ENCODE peak calls at places on chromosomes 16 and 17, in ten cellular contexts. One of them, this sample, is unnamed.

GRCh38 chr17:67765623-67766022 is 47.9 kb downstream of the NOL11 start:
- DNase-seq in endodermal cell: no peak
- DNase-seq in thoracic aorta: no peak
- DNase-seq in esophagus muscularis mucosa: no peak
- DNase-seq in ovary: no peak
- DNase-seq in tibial nerve: no peak
- DNase-seq in fibroblast of lung: no peak
- DNase-seq in A673: no peak
- DNase-seq in psoas muscle: no peak
- DNase-seq in RWPE1: no peak
- DNase-seq in this sample: no peak

GRCh38 chr17:33234930-33235685 is 58.0 kb downstream of the ASIC2 start:
- DNase-seq in ovary: peak
- DNase-seq in RWPE1: peak
- DNase-seq in esophagus muscularis mucosa: no peak
- DNase-seq in endodermal cell: no peak
- DNase-seq in psoas muscle: peak
- DNase-seq in tibial nerve: peak
- DNase-seq in fibroblast of lung: peak
- DNase-seq in A673: peak
- DNase-seq in thoracic aorta: peak
- DNase-seq in this sample: no peak

GRCh38 chr17:56305017-56305416 is 151.7 kb downstream of the ANKFN1 start:
- DNase-seq in ovary: no peak
- DNase-seq in A673: no peak
- DNase-seq in thoracic aorta: no peak
- DNase-seq in esophagus muscularis mucosa: peak
- DNase-seq in RWPE1: no peak
- DNase-seq in tibial nerve: no peak
- DNase-seq in psoas muscle: no peak
- DNase-seq in endodermal cell: no peak
- DNase-seq in fibroblast of lung: no peak
- DNase-seq in this sample: no peak

GRCh38 chr17:77425791-77426641 is 285.2 kb downstream of the SEC14L1 start:
- DNase-seq in A673: peak
- DNase-seq in fibroblast of lung: peak
- DNase-seq in endodermal cell: peak
- DNase-seq in thoracic aorta: no peak
- DNase-seq in ovary: peak
- DNase-seq in tibial nerve: peak
- DNase-seq in psoas muscle: no peak
- DNase-seq in RWPE1: peak
- DNase-seq in esophagus muscularis mucosa: peak
- DNase-seq in this sample: no peak

GRCh38 chr16:84065536-84066132 is 23.0 kb upstream of the SLC38A8 start:
- DNase-seq in RWPE1: peak
- DNase-seq in thoracic aorta: no peak
- DNase-seq in tibial nerve: no peak
- DNase-seq in A673: peak
- DNase-seq in endodermal cell: peak
- DNase-seq in psoas muscle: no peak
- DNase-seq in fibroblast of lung: peak
- DNase-seq in esophagus muscularis mucosa: no peak
- DNase-seq in ovary: peak
- DNase-seq in this sample: no peak

GRCh38 chr17:17141860-17142552 is 64.1 kb downstream of the PLD6 start:
- DNase-seq in endodermal cell: peak
- DNase-seq in thoracic aorta: no peak
- DNase-seq in ovary: peak
- DNase-seq in tibial nerve: no peak
- DNase-seq in esophagus muscularis mucosa: no peak
- DNase-seq in fibroblast of lung: peak
- DNase-seq in RWPE1: no peak
- DNase-seq in A673: peak
- DNase-seq in psoas muscle: peak
- DNase-seq in this sample: no peak

GRCh38 chr17:8046929-8047768 is 8.3 kb downstream of the ALOX15B start:
- DNase-seq in esophagus muscularis mucosa: no peak
- DNase-seq in A673: no peak
- DNase-seq in fibroblast of lung: no peak
- DNase-seq in tibial nerve: no peak
- DNase-seq in RWPE1: no peak
- DNase-seq in ovary: no peak
- DNase-seq in psoas muscle: no peak
- DNase-seq in thoracic aorta: no peak
- DNase-seq in endodermal cell: no peak
- DNase-seq in this sample: peak

GRCh38 chr17:77571562-77571981 is 386.9 kb upstream of the TNRC6C start:
- DNase-seq in ovary: no peak
- DNase-seq in psoas muscle: no peak
- DNase-seq in fibroblast of lung: peak
- DNase-seq in tibial nerve: no peak
- DNase-seq in esophagus muscularis mucosa: no peak
- DNase-seq in A673: no peak
- DNase-seq in RWPE1: no peak
- DNase-seq in thoracic aorta: no peak
- DNase-seq in endodermal cell: no peak
- DNase-seq in this sample: no peak

GRCh38 chr17:41645371-41646063 is 21.1 kb upstream of the KRT17 start:
- DNase-seq in A673: no peak
- DNase-seq in esophagus muscularis mucosa: no peak
- DNase-seq in endodermal cell: peak
- DNase-seq in tibial nerve: no peak
- DNase-seq in psoas muscle: no peak
- DNase-seq in RWPE1: no peak
- DNase-seq in thoracic aorta: no peak
- DNase-seq in ovary: no peak
- DNase-seq in fibroblast of lung: peak
- DNase-seq in this sample: no peak

GRCh38 chr17:42276359-42276608 is at the start of gene STAT5B:
- DNase-seq in ovary: peak
- DNase-seq in psoas muscle: peak
- DNase-seq in A673: peak
- DNase-seq in tibial nerve: peak
- DNase-seq in RWPE1: peak
- DNase-seq in esophagus muscularis mucosa: no peak
- DNase-seq in endodermal cell: no peak
- DNase-seq in fibroblast of lung: peak
- DNase-seq in thoracic aorta: no peak
- DNase-seq in this sample: no peak

GRCh38 chr16:21223787-21224186 is 9.7 kb upstream of the ANKS4B start:
- DNase-seq in RWPE1: no peak
- DNase-seq in endodermal cell: peak
- DNase-seq in psoas muscle: no peak
- DNase-seq in A673: no peak
- DNase-seq in tibial nerve: no peak
- DNase-seq in thoracic aorta: no peak
- DNase-seq in ovary: no peak
- DNase-seq in esophagus muscularis mucosa: no peak
- DNase-seq in fibroblast of lung: no peak
- DNase-seq in this sample: no peak

GRCh38 chr17:55783684-55784245 is 32.9 kb downstream of the PCTP start:
- DNase-seq in thoracic aorta: no peak
- DNase-seq in ovary: peak
- DNase-seq in RWPE1: peak
- DNase-seq in tibial nerve: peak
- DNase-seq in fibroblast of lung: peak
- DNase-seq in psoas muscle: peak
- DNase-seq in endodermal cell: peak
- DNase-seq in A673: peak
- DNase-seq in esophagus muscularis mucosa: peak
- DNase-seq in this sample: peak

GRCh38 chr17:78412403-78412802 is 34.0 kb downstream of the PGS1 start:
- DNase-seq in ovary: no peak
- DNase-seq in A673: no peak
- DNase-seq in endodermal cell: no peak
- DNase-seq in RWPE1: no peak
- DNase-seq in fibroblast of lung: no peak
- DNase-seq in thoracic aorta: no peak
- DNase-seq in tibial nerve: no peak
- DNase-seq in psoas muscle: no peak
- DNase-seq in esophagus muscularis mucosa: no peak
- DNase-seq in this sample: no peak

GRCh38 chr17:12647023-12647422 is 18.7 kb upstream of the MYOCD start:
- DNase-seq in psoas muscle: no peak
- DNase-seq in RWPE1: no peak
- DNase-seq in A673: no peak
- DNase-seq in fibroblast of lung: no peak
- DNase-seq in tibial nerve: no peak
- DNase-seq in endodermal cell: no peak
- DNase-seq in esophagus muscularis mucosa: no peak
- DNase-seq in ovary: no peak
- DNase-seq in thoracic aorta: no peak
- DNase-seq in this sample: no peak
- H3K27ac ChIP-seq in psoas muscle: no peak
- H3K27ac ChIP-seq in RWPE1: no peak
- H3K27ac ChIP-seq in A673: no peak
- H3K27ac ChIP-seq in fibroblast of lung: no peak
- H3K27ac ChIP-seq in tibial nerve: no peak
- H3K27ac ChIP-seq in endodermal cell: no peak
- H3K27ac ChIP-seq in esophagus muscularis mucosa: no peak
- H3K27ac ChIP-seq in ovary: no peak
- H3K27ac ChIP-seq in thoracic aorta: no peak
- H3K27ac ChIP-seq in this sample: no peak

GRCh38 chr16:68781784-68782183 is 44.7 kb downstream of the CDH1 start:
- DNase-seq in thoracic aorta: no peak
- DNase-seq in endodermal cell: no peak
- DNase-seq in tibial nerve: no peak
- DNase-seq in psoas muscle: no peak
- DNase-seq in ovary: no peak
- DNase-seq in fibroblast of lung: no peak
- DNase-seq in A673: no peak
- DNase-seq in esophagus muscularis mucosa: no peak
- DNase-seq in RWPE1: no peak
- DNase-seq in this sample: no peak
- H3K27ac ChIP-seq in thoracic aorta: no peak
- H3K27ac ChIP-seq in endodermal cell: no peak
- H3K27ac ChIP-seq in tibial nerve: peak
- H3K27ac ChIP-seq in psoas muscle: no peak
- H3K27ac ChIP-seq in ovary: no peak
- H3K27ac ChIP-seq in fibroblast of lung: no peak
- H3K27ac ChIP-seq in A673: no peak
- H3K27ac ChIP-seq in esophagus muscularis mucosa: no peak
- H3K27ac ChIP-seq in RWPE1: no peak
- H3K27ac ChIP-seq in this sample: no peak

DNA sequence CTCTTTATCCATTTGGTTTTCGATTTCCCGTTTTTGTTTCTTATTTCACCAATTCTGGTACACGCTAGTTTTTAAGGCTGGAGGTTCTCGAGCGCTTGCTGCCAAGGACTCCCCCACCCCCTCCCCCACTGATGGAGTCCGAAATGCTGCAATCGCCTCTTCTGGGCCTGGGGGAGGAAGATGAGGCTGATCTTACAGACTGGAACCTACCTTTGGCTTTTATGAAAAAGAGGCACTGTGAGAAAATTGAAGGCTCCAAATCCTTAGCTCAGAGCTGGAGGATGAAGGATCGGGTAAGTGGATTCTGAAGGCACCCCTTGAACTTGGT is 825 bp downstream of the RPTOR start:
- DNase-seq in fibroblast of lung: peak
- DNase-seq in A673: peak
- DNase-seq in esophagus muscularis mucosa: no peak
- DNase-seq in psoas muscle: no peak
- DNase-seq in tibial nerve: no peak
- DNase-seq in ovary: no peak
- DNase-seq in thoracic aorta: no peak
- DNase-seq in RWPE1: peak
- DNase-seq in endodermal cell: no peak
- DNase-seq in this sample: no peak
- H3K27ac ChIP-seq in fibroblast of lung: peak
- H3K27ac ChIP-seq in A673: peak
- H3K27ac ChIP-seq in esophagus muscularis mucosa: peak
- H3K27ac ChIP-seq in psoas muscle: peak
- H3K27ac ChIP-seq in tibial nerve: no peak
- H3K27ac ChIP-seq in ovary: no peak
- H3K27ac ChIP-seq in thoracic aorta: peak
- H3K27ac ChIP-seq in RWPE1: peak
- H3K27ac ChIP-seq in endodermal cell: no peak
- H3K27ac ChIP-seq in this sample: no peak

DNA sequence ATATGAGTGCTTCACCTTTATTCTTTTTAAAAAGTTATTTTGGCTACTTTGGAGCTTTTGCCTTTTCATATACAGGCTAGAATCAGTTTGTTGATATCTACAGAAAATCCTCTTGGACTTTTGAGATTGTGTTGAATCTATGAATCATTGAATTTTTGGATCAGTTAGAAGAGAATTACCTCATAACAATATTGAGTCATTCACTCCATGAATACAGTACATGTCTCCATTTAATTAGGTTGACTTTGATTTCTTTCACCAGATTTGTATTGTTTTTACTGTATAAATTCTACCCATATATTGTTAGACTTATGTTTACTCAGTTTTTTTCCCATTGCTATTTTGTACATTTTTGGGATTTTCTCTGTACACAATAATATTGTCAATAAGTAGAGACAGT is 54.4 kb downstream of the TAOK1 start:
- DNase-seq in ovary: no peak
- DNase-seq in fibroblast of lung: peak
- DNase-seq in tibial nerve: no peak
- DNase-seq in thoracic aorta: no peak
- DNase-seq in psoas muscle: no peak
- DNase-seq in endodermal cell: no peak
- DNase-seq in A673: no peak
- DNase-seq in esophagus muscularis mucosa: no peak
- DNase-seq in RWPE1: peak
- DNase-seq in this sample: no peak
- H3K27ac ChIP-seq in ovary: no peak
- H3K27ac ChIP-seq in fibroblast of lung: no peak
- H3K27ac ChIP-seq in tibial nerve: peak
- H3K27ac ChIP-seq in thoracic aorta: no peak
- H3K27ac ChIP-seq in psoas muscle: no peak
- H3K27ac ChIP-seq in endodermal cell: no peak
- H3K27ac ChIP-seq in A673: no peak
- H3K27ac ChIP-seq in esophagus muscularis mucosa: no peak
- H3K27ac ChIP-seq in RWPE1: no peak
- H3K27ac ChIP-seq in this sample: no peak

This sample was measured in vagina.